ENCODE peak calls at places on chromosomes 5 and 9, in six cellular contexts. One of them, this sample, is unnamed.

GRCh38 chr5:53419247-53419646 is 61.2 kb upstream of the FST start:
- DNase-seq in HT1080: peak
- DNase-seq in GM10248: no peak
- DNase-seq in activated CD4-positive, alpha-beta T cell treated with anti-CD3 and anti-CD28 coated beads, Interleukin-2, amount 10 ng/mL, durations not matched to agents 7 days and 5 days: no peak
- DNase-seq in germinal center: no peak
- DNase-seq in choroid plexus epithelial cell: peak
- DNase-seq in this sample: no peak

GRCh38 chr5:591746-592145 is 20.4 kb upstream of the CEP72 start:
- DNase-seq in GM10248: no peak
- DNase-seq in choroid plexus epithelial cell: no peak
- DNase-seq in HT1080: no peak
- DNase-seq in germinal center: no peak
- DNase-seq in activated CD4-positive, alpha-beta T cell treated with anti-CD3 and anti-CD28 coated beads, Interleukin-2, amount 10 ng/mL, durations not matched to agents 7 days and 5 days: no peak
- DNase-seq in this sample: peak

GRCh38 chr9:134651226-134651905 is 9.8 kb downstream of the COL5A1 start:
- DNase-seq in choroid plexus epithelial cell: no peak
- DNase-seq in GM10248: no peak
- DNase-seq in activated CD4-positive, alpha-beta T cell treated with anti-CD3 and anti-CD28 coated beads, Interleukin-2, amount 10 ng/mL, durations not matched to agents 7 days and 5 days: no peak
- DNase-seq in germinal center: no peak
- DNase-seq in HT1080: no peak
- DNase-seq in this sample: no peak

GRCh38 chr9:114483499-114483898 is 21.8 kb downstream of the WHRN start:
- DNase-seq in HT1080: no peak
- DNase-seq in choroid plexus epithelial cell: no peak
- DNase-seq in germinal center: no peak
- DNase-seq in activated CD4-positive, alpha-beta T cell treated with anti-CD3 and anti-CD28 coated beads, Interleukin-2, amount 10 ng/mL, durations not matched to agents 7 days and 5 days: no peak
- DNase-seq in GM10248: no peak
- DNase-seq in this sample: no peak

GRCh38 chr9:7115606-7116005 is 357.8 kb downstream of the KDM4C start:
- DNase-seq in germinal center: no peak
- DNase-seq in HT1080: no peak
- DNase-seq in choroid plexus epithelial cell: no peak
- DNase-seq in activated CD4-positive, alpha-beta T cell treated with anti-CD3 and anti-CD28 coated beads, Interleukin-2, amount 10 ng/mL, durations not matched to agents 7 days and 5 days: no peak
- DNase-seq in GM10248: no peak
- DNase-seq in this sample: no peak

GRCh38 chr9:137136926-137137607 is 1.9 kb upstream of the GRIN1 start:
- DNase-seq in activated CD4-positive, alpha-beta T cell treated with anti-CD3 and anti-CD28 coated beads, Interleukin-2, amount 10 ng/mL, durations not matched to agents 7 days and 5 days: no peak
- DNase-seq in HT1080: no peak
- DNase-seq in germinal center: no peak
- DNase-seq in choroid plexus epithelial cell: no peak
- DNase-seq in GM10248: no peak
- DNase-seq in this sample: no peak

GRCh38 chr5:7876867-7877266 is 7.9 kb downstream of the MTRR start:
- DNase-seq in choroid plexus epithelial cell: peak
- DNase-seq in HT1080: peak
- DNase-seq in germinal center: no peak
- DNase-seq in GM10248: no peak
- DNase-seq in activated CD4-positive, alpha-beta T cell treated with anti-CD3 and anti-CD28 coated beads, Interleukin-2, amount 10 ng/mL, durations not matched to agents 7 days and 5 days: no peak
- DNase-seq in this sample: no peak

GRCh38 chr5:178739452-178740180 is 9.2 kb upstream of the ZNF354A start:
- DNase-seq in germinal center: no peak
- DNase-seq in HT1080: no peak
- DNase-seq in choroid plexus epithelial cell: no peak
- DNase-seq in GM10248: no peak
- DNase-seq in activated CD4-positive, alpha-beta T cell treated with anti-CD3 and anti-CD28 coated beads, Interleukin-2, amount 10 ng/mL, durations not matched to agents 7 days and 5 days: no peak
- DNase-seq in this sample: no peak

GRCh38 chr5:72183231-72183630 is 76.0 kb downstream of the MAP1B start:
- DNase-seq in activated CD4-positive, alpha-beta T cell treated with anti-CD3 and anti-CD28 coated beads, Interleukin-2, amount 10 ng/mL, durations not matched to agents 7 days and 5 days: no peak
- DNase-seq in choroid plexus epithelial cell: no peak
- DNase-seq in HT1080: no peak
- DNase-seq in germinal center: no peak
- DNase-seq in GM10248: no peak
- DNase-seq in this sample: no peak

GRCh38 chr5:171757853-171758535 is 27.6 kb upstream of the SMIM23 start:
- DNase-seq in activated CD4-positive, alpha-beta T cell treated with anti-CD3 and anti-CD28 coated beads, Interleukin-2, amount 10 ng/mL, durations not matched to agents 7 days and 5 days: no peak
- DNase-seq in GM10248: no peak
- DNase-seq in HT1080: peak
- DNase-seq in choroid plexus epithelial cell: peak
- DNase-seq in germinal center: no peak
- DNase-seq in this sample: no peak

GRCh38 chr5:34789021-34789531 is 49.9 kb upstream of the TTC23L start:
- DNase-seq in choroid plexus epithelial cell: peak
- DNase-seq in activated CD4-positive, alpha-beta T cell treated with anti-CD3 and anti-CD28 coated beads, Interleukin-2, amount 10 ng/mL, durations not matched to agents 7 days and 5 days: no peak
- DNase-seq in GM10248: no peak
- DNase-seq in HT1080: peak
- DNase-seq in germinal center: no peak
- DNase-seq in this sample: no peak

GRCh38 chr5:10654566-10654965 is 90.7 kb downstream of the ANKRD33B start:
- DNase-seq in choroid plexus epithelial cell: no peak
- DNase-seq in activated CD4-positive, alpha-beta T cell treated with anti-CD3 and anti-CD28 coated beads, Interleukin-2, amount 10 ng/mL, durations not matched to agents 7 days and 5 days: no peak
- DNase-seq in HT1080: no peak
- DNase-seq in germinal center: no peak
- DNase-seq in GM10248: no peak
- DNase-seq in this sample: no peak

GRCh38 chr5:181203842-181204560 is 995 bp downstream of the TRIM7 start:
- DNase-seq in HT1080: no peak
- DNase-seq in choroid plexus epithelial cell: no peak
- DNase-seq in GM10248: no peak
- DNase-seq in activated CD4-positive, alpha-beta T cell treated with anti-CD3 and anti-CD28 coated beads, Interleukin-2, amount 10 ng/mL, durations not matched to agents 7 days and 5 days: no peak
- DNase-seq in germinal center: no peak
- DNase-seq in this sample: no peak

GRCh38 chr9:124006448-124007156 is 5.0 kb upstream of the LHX2 start:
- DNase-seq in germinal center: no peak
- DNase-seq in GM10248: no peak
- DNase-seq in HT1080: no peak
- DNase-seq in activated CD4-positive, alpha-beta T cell treated with anti-CD3 and anti-CD28 coated beads, Interleukin-2, amount 10 ng/mL, durations not matched to agents 7 days and 5 days: no peak
- DNase-seq in choroid plexus epithelial cell: no peak
- DNase-seq in this sample: no peak

GRCh38 chr9:109974143-109974917 is 194.3 kb downstream of the PALM2AKAP2 start:
- DNase-seq in choroid plexus epithelial cell: no peak
- DNase-seq in GM10248: peak
- DNase-seq in germinal center: peak
- DNase-seq in activated CD4-positive, alpha-beta T cell treated with anti-CD3 and anti-CD28 coated beads, Interleukin-2, amount 10 ng/mL, durations not matched to agents 7 days and 5 days: peak
- DNase-seq in HT1080: no peak
- DNase-seq in this sample: peak

This sample was measured in MM.1S.